ENCODE peak calls at places on chromosomes 2 and 18, in six cellular contexts. One of them, this sample, is unnamed.

GRCh38 chr2:217801115-217801531 is 201.7 kb downstream of the TNS1 start:
- DNase-seq in neural progenitor cell: peak
- DNase-seq in astrocyte of the spinal cord: no peak
- DNase-seq in mucosa of descending colon: no peak
- DNase-seq in hepatocyte: no peak
- DNase-seq in OCI-LY7: no peak
- DNase-seq in this sample: no peak

GRCh38 chr18:7002107-7002506 is 115.5 kb downstream of the LAMA1 start:
- DNase-seq in hepatocyte: no peak
- DNase-seq in astrocyte of the spinal cord: no peak
- DNase-seq in neural progenitor cell: peak
- DNase-seq in OCI-LY7: no peak
- DNase-seq in mucosa of descending colon: no peak
- DNase-seq in this sample: no peak

GRCh38 chr2:158599609-158600008 is 142.9 kb downstream of the PKP4 start:
- DNase-seq in neural progenitor cell: no peak
- DNase-seq in OCI-LY7: no peak
- DNase-seq in hepatocyte: no peak
- DNase-seq in astrocyte of the spinal cord: no peak
- DNase-seq in mucosa of descending colon: no peak
- DNase-seq in this sample: no peak

GRCh38 chr2:128438586-128438985 is 119.9 kb upstream of the HS6ST1 start:
- DNase-seq in neural progenitor cell: no peak
- DNase-seq in mucosa of descending colon: no peak
- DNase-seq in hepatocyte: no peak
- DNase-seq in astrocyte of the spinal cord: no peak
- DNase-seq in OCI-LY7: no peak
- DNase-seq in this sample: no peak

GRCh38 chr2:70977605-70978205 is 725 bp upstream of the ANKRD53 start:
- DNase-seq in neural progenitor cell: no peak
- DNase-seq in astrocyte of the spinal cord: peak
- DNase-seq in mucosa of descending colon: peak
- DNase-seq in OCI-LY7: no peak
- DNase-seq in hepatocyte: no peak
- DNase-seq in this sample: no peak

GRCh38 chr2:192000196-192000990 is 153.5 kb upstream of the CAVIN2 start:
- DNase-seq in hepatocyte: no peak
- DNase-seq in mucosa of descending colon: no peak
- DNase-seq in neural progenitor cell: no peak
- DNase-seq in astrocyte of the spinal cord: no peak
- DNase-seq in OCI-LY7: no peak
- DNase-seq in this sample: no peak

GRCh38 chr2:8103085-8103708 is 578.7 kb upstream of the ID2 start:
- DNase-seq in OCI-LY7: no peak
- DNase-seq in neural progenitor cell: no peak
- DNase-seq in hepatocyte: peak
- DNase-seq in mucosa of descending colon: no peak
- DNase-seq in astrocyte of the spinal cord: no peak
- DNase-seq in this sample: no peak

GRCh38 chr2:49687873-49688272 is 533.6 kb upstream of the FSHR start:
- DNase-seq in OCI-LY7: peak
- DNase-seq in astrocyte of the spinal cord: peak
- DNase-seq in neural progenitor cell: no peak
- DNase-seq in mucosa of descending colon: no peak
- DNase-seq in hepatocyte: no peak
- DNase-seq in this sample: no peak

GRCh38 chr2:45745231-45745630 is 93.8 kb downstream of the PRKCE start:
- DNase-seq in mucosa of descending colon: peak
- DNase-seq in OCI-LY7: no peak
- DNase-seq in neural progenitor cell: no peak
- DNase-seq in hepatocyte: no peak
- DNase-seq in astrocyte of the spinal cord: no peak
- DNase-seq in this sample: no peak

GRCh38 chr2:70192516-70192915 is 1.7 kb upstream of the C2orf42 start:
- DNase-seq in neural progenitor cell: no peak
- DNase-seq in hepatocyte: no peak
- DNase-seq in mucosa of descending colon: no peak
- DNase-seq in astrocyte of the spinal cord: no peak
- DNase-seq in OCI-LY7: no peak
- DNase-seq in this sample: no peak

GRCh38 chr2:200077210-200077650 is 121.8 kb downstream of the MAIP1 start:
- DNase-seq in neural progenitor cell: no peak
- DNase-seq in mucosa of descending colon: no peak
- DNase-seq in hepatocyte: peak
- DNase-seq in OCI-LY7: no peak
- DNase-seq in astrocyte of the spinal cord: peak
- DNase-seq in this sample: no peak

GRCh38 chr2:176151199-176152099 is at the start of gene HOXD4:
- DNase-seq in neural progenitor cell: peak
- DNase-seq in hepatocyte: no peak
- DNase-seq in OCI-LY7: no peak
- DNase-seq in astrocyte of the spinal cord: no peak
- DNase-seq in mucosa of descending colon: no peak
- DNase-seq in this sample: no peak

GRCh38 chr2:65380243-65380642 is 52.2 kb downstream of the SPRED2 start:
- DNase-seq in neural progenitor cell: no peak
- DNase-seq in hepatocyte: no peak
- DNase-seq in mucosa of descending colon: no peak
- DNase-seq in OCI-LY7: no peak
- DNase-seq in astrocyte of the spinal cord: no peak
- DNase-seq in this sample: no peak

GRCh38 chr2:233690444-233690843 is 2.2 kb upstream of the UGT1A6 start:
- DNase-seq in astrocyte of the spinal cord: no peak
- DNase-seq in mucosa of descending colon: no peak
- DNase-seq in neural progenitor cell: no peak
- DNase-seq in hepatocyte: no peak
- DNase-seq in OCI-LY7: no peak
- DNase-seq in this sample: no peak

GRCh38 chr18:45437399-45437798 is 177.9 kb upstream of the SLC14A2 start:
- DNase-seq in hepatocyte: no peak
- DNase-seq in neural progenitor cell: no peak
- DNase-seq in mucosa of descending colon: no peak
- DNase-seq in astrocyte of the spinal cord: no peak
- DNase-seq in OCI-LY7: no peak
- DNase-seq in this sample: no peak

GRCh38 chr2:3594493-3595281 is at the start of gene COLEC11:
- DNase-seq in OCI-LY7: no peak
- DNase-seq in mucosa of descending colon: no peak
- DNase-seq in astrocyte of the spinal cord: peak
- DNase-seq in neural progenitor cell: peak
- DNase-seq in hepatocyte: peak
- DNase-seq in this sample: no peak

DNA sequence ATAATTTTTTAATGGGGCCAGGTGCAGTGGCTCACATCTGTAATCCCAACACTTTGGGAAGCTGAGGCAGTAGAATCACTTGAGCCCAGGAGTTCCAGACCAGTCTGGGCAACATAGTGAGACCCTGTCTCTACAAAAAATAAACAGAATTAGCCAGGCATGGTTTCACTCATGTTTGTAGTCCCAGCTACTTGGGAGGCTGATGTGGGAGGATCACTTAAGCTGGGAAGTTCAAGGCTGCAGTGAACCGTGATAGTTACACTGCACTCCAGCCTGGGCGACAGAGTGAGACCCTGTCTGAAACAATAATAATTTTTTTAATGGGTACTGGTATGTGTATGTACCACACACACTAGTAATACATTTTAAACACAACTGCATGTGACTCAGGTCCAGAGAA is 2.4 kb downstream of the ARL6IP6 start:
- DNase-seq in neural progenitor cell: no peak
- DNase-seq in astrocyte of the spinal cord: no peak
- DNase-seq in OCI-LY7: no peak
- DNase-seq in mucosa of descending colon: no peak
- DNase-seq in hepatocyte: no peak
- DNase-seq in this sample: no peak
- H3K4me3 ChIP-seq in neural progenitor cell: peak
- H3K4me3 ChIP-seq in astrocyte of the spinal cord: no peak
- H3K4me3 ChIP-seq in OCI-LY7: peak
- H3K4me3 ChIP-seq in mucosa of descending colon: no peak
- H3K4me3 ChIP-seq in hepatocyte: no peak
- H3K4me3 ChIP-seq in this sample: no peak

DNA sequence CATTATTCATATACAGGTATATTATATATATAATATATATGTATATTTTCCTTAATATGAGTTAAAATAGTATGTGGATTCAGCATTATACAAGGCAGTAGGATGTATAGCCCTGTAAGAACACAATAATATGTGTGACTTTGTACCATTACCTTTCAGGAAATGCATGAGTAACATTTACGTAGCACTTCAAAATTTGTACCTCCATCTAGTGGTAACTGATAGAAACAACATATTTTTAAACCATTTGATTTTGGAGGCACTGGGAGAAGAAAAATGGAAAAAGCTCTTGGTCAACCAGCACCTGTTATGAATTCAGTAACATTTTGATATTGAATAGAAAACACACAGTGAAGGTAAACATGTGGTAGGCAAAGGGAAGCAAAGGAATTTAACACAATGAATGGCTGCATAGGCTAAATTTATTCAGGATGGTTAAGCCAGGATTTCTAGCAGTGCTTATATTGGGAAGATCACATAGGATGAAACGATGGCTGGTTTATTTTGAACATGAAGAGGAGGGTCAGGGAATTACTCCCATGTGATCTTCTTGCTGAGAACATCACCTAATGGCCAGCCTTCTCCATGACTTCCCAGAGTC is 565.5 kb downstream of the CCDC85A start:
- DNase-seq in astrocyte of the spinal cord: peak
- DNase-seq in neural progenitor cell: peak
- DNase-seq in OCI-LY7: peak
- DNase-seq in hepatocyte: peak
- DNase-seq in mucosa of descending colon: no peak
- DNase-seq in this sample: no peak
- TF ChIP-seq CTCF in astrocyte of the spinal cord: peak
- TF ChIP-seq CTCF in neural progenitor cell: peak
- TF ChIP-seq CTCF in OCI-LY7: peak
- TF ChIP-seq CTCF in hepatocyte: peak
- TF ChIP-seq CTCF in mucosa of descending colon: no peak
- TF ChIP-seq CTCF in this sample: peak

GRCh38 chr2:96856776-96857673 is 791 bp downstream of the ANKRD39 start:
- DNase-seq in neural progenitor cell: peak
- DNase-seq in mucosa of descending colon: peak
- DNase-seq in astrocyte of the spinal cord: no peak
- DNase-seq in hepatocyte: no peak
- DNase-seq in OCI-LY7: peak
- DNase-seq in this sample: no peak

GRCh38 chr2:96859338-96859649 is 1.5 kb upstream of the ANKRD39 start:
- DNase-seq in mucosa of descending colon: no peak
- DNase-seq in astrocyte of the spinal cord: no peak
- DNase-seq in hepatocyte: no peak
- DNase-seq in neural progenitor cell: no peak
- DNase-seq in OCI-LY7: no peak
- DNase-seq in this sample: no peak

GRCh38 chr2:96861074-96861473 is 3.3 kb upstream of the ANKRD39 start:
- DNase-seq in hepatocyte: no peak
- DNase-seq in mucosa of descending colon: no peak
- DNase-seq in astrocyte of the spinal cord: no peak
- DNase-seq in neural progenitor cell: no peak
- DNase-seq in OCI-LY7: no peak
- DNase-seq in this sample: no peak

GRCh38 chr2:96859681-96860064 is 1.9 kb upstream of the ANKRD39 start:
- DNase-seq in astrocyte of the spinal cord: no peak
- DNase-seq in mucosa of descending colon: no peak
- DNase-seq in OCI-LY7: no peak
- DNase-seq in neural progenitor cell: no peak
- DNase-seq in hepatocyte: no peak
- DNase-seq in this sample: no peak

GRCh38 chr2:96860065-96861029 is 2.5 kb upstream of the ANKRD39 start:
- DNase-seq in astrocyte of the spinal cord: no peak
- DNase-seq in neural progenitor cell: no peak
- DNase-seq in OCI-LY7: no peak
- DNase-seq in mucosa of descending colon: no peak
- DNase-seq in hepatocyte: no peak
- DNase-seq in this sample: no peak
- H3K4me3 ChIP-seq in astrocyte of the spinal cord: no peak
- H3K4me3 ChIP-seq in neural progenitor cell: no peak
- H3K4me3 ChIP-seq in OCI-LY7: no peak
- H3K4me3 ChIP-seq in mucosa of descending colon: no peak
- H3K4me3 ChIP-seq in hepatocyte: no peak
- H3K4me3 ChIP-seq in this sample: no peak

DNA sequence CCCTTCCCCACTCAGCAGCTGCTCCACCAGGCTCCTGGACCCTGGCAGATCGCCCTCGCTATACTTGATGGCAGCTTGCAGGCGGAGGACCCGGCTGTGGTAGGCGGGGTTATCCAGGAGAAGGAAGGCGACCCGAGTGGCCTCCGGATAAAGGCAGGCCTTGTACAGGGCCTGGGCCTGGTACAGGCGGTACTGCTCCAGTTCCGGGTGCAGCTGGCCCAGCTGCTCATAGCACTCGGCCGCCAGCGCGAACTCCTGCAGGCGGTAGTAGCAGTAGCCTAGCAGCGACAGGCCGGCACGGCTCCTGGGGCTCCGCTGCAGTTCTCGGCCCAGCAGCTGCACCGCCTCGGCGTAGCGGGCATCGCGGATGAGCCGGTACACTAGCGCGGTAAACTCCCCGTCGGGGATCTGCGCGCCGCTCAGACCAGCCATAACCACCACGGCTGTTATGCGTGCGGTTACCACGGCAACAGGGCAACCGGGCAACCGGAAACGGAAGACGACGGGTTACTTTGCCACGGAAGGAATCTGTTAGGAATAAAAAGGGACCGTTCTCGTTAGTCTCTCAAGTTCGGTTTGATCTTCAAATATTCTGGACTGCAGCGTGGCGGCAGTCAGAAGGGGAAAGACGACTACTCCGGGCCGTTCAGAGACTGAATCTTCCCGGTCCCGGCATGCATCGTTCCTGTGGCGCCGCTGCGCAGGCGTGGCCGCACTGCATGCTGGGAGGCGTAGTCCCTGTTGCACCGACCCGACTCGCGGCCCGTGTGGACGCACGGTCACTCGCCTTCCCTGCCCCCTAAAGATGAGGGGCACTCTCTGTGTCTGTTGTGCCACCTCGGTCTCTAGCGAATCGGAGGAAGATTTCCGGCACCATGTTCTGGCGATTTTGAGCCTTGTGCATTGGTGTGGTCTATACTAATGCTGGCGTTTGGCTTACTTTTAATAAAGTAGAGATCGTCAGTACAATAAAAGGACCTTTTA is 226.0 kb downstream of the AGPS start:
- DNase-seq in OCI-LY7: peak
- DNase-seq in neural progenitor cell: peak
- DNase-seq in astrocyte of the spinal cord: peak
- DNase-seq in hepatocyte: peak
- DNase-seq in mucosa of descending colon: peak
- DNase-seq in this sample: peak
- TF ChIP-seq CTCF in OCI-LY7: no peak
- TF ChIP-seq CTCF in neural progenitor cell: no peak
- TF ChIP-seq CTCF in astrocyte of the spinal cord: no peak
- TF ChIP-seq CTCF in hepatocyte: no peak
- TF ChIP-seq CTCF in mucosa of descending colon: no peak
- TF ChIP-seq CTCF in this sample: no peak